ENCODE peak calls at places on chromosomes 12 and 14, in nine cellular contexts. One of them, this sample, is unnamed.

GRCh38 chr14:100862277-100862676 is 36.4 kb downstream of the MEG3 start:
- DNase-seq in heart right ventricle: no peak
- DNase-seq in astrocyte of the spinal cord: no peak
- DNase-seq in testis: no peak
- DNase-seq in astrocyte of the cerebellum: no peak
- DNase-seq in heart left ventricle: peak; percentile 28
- DNase-seq in uterus: no peak
- DNase-seq in bronchial epithelial cell: no peak
- DNase-seq in PC-3: no peak
- DNase-seq in this sample: no peak

GRCh38 chr14:32077081-32078029 is at the start of gene ARHGAP5:
- DNase-seq in bronchial epithelial cell: no peak
- DNase-seq in heart right ventricle: peak; percentile 24
- DNase-seq in PC-3: no peak
- DNase-seq in astrocyte of the spinal cord: peak; percentile 54
- DNase-seq in astrocyte of the cerebellum: no peak
- DNase-seq in testis: peak; percentile 54
- DNase-seq in uterus: peak; percentile 51
- DNase-seq in heart left ventricle: peak; percentile 78
- DNase-seq in this sample: no peak

GRCh38 chr12:66495709-66496108 is 183.2 kb downstream of the GRIP1 start:
- DNase-seq in astrocyte of the cerebellum: no peak
- DNase-seq in heart left ventricle: no peak
- DNase-seq in heart right ventricle: no peak
- DNase-seq in testis: no peak
- DNase-seq in uterus: no peak
- DNase-seq in astrocyte of the spinal cord: no peak
- DNase-seq in bronchial epithelial cell: no peak
- DNase-seq in PC-3: no peak
- DNase-seq in this sample: no peak

GRCh38 chr14:100376751-100377171 is 53.6 kb downstream of the SLC25A47 start:
- DNase-seq in astrocyte of the cerebellum: no peak
- DNase-seq in astrocyte of the spinal cord: no peak
- DNase-seq in heart right ventricle: no peak
- DNase-seq in uterus: no peak
- DNase-seq in heart left ventricle: no peak
- DNase-seq in bronchial epithelial cell: no peak
- DNase-seq in testis: no peak
- DNase-seq in PC-3: peak; percentile 58
- DNase-seq in this sample: no peak

GRCh38 chr14:50023671-50024490 is 92.5 kb downstream of the VCPKMT start:
- DNase-seq in testis: peak; percentile 22
- DNase-seq in astrocyte of the spinal cord: peak; percentile 89
- DNase-seq in astrocyte of the cerebellum: peak; percentile 89
- DNase-seq in uterus: peak; percentile 78
- DNase-seq in heart left ventricle: no peak
- DNase-seq in PC-3: peak; percentile 85
- DNase-seq in bronchial epithelial cell: peak; percentile 75
- DNase-seq in heart right ventricle: no peak
- DNase-seq in this sample: peak; percentile 43

GRCh38 chr12:111788178-111788654 is 21.5 kb downstream of the ALDH2 start:
- DNase-seq in heart left ventricle: no peak
- DNase-seq in heart right ventricle: peak; percentile 43
- DNase-seq in bronchial epithelial cell: no peak
- DNase-seq in testis: peak; percentile 58
- DNase-seq in astrocyte of the cerebellum: no peak
- DNase-seq in PC-3: peak; percentile 42
- DNase-seq in uterus: no peak
- DNase-seq in astrocyte of the spinal cord: no peak
- DNase-seq in this sample: peak; percentile 44

GRCh38 chr14:71117839-71118743 is 210.8 kb downstream of the PCNX1 start:
- DNase-seq in testis: no peak
- DNase-seq in bronchial epithelial cell: peak; percentile 91
- DNase-seq in astrocyte of the cerebellum: no peak
- DNase-seq in heart right ventricle: no peak
- DNase-seq in uterus: no peak
- DNase-seq in PC-3: peak; percentile 95
- DNase-seq in astrocyte of the spinal cord: peak; percentile 66
- DNase-seq in heart left ventricle: no peak
- DNase-seq in this sample: no peak

GRCh38 chr12:102372112-102372511 is 108.3 kb downstream of the IGF1 start:
- DNase-seq in testis: no peak
- DNase-seq in heart right ventricle: no peak
- DNase-seq in astrocyte of the spinal cord: no peak
- DNase-seq in PC-3: no peak
- DNase-seq in bronchial epithelial cell: no peak
- DNase-seq in heart left ventricle: no peak
- DNase-seq in astrocyte of the cerebellum: no peak
- DNase-seq in uterus: no peak
- DNase-seq in this sample: no peak

DNA sequence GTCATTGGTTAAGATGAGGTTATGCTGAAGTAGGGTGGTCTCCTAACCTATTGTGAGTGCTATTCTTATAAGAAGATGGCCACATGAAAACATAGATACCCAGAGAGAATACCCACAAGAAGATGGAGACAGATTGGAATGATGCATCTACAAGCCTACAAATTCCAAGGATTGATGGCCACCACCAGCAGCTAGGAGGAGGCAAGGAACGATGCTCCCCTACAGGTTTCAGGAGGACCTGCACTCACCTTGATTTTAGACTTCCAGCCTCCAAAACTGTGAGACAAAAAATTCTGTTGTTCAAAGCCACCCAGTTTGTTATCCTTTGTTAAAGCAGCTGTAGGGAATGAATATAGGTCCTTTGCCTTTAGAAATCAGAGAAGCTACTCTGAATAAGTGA is 227.4 kb downstream of the NEDD1 start:
- DNase-seq in astrocyte of the spinal cord: no peak
- DNase-seq in heart right ventricle: no peak
- DNase-seq in testis: no peak
- DNase-seq in astrocyte of the cerebellum: no peak
- DNase-seq in bronchial epithelial cell: no peak
- DNase-seq in heart left ventricle: no peak
- DNase-seq in PC-3: no peak
- DNase-seq in uterus: no peak
- DNase-seq in this sample: no peak
- TF ChIP-seq CTCF in astrocyte of the spinal cord: no peak
- TF ChIP-seq CTCF in heart right ventricle: no peak
- TF ChIP-seq CTCF in testis: no peak
- TF ChIP-seq CTCF in astrocyte of the cerebellum: peak; percentile 12
- TF ChIP-seq CTCF in bronchial epithelial cell: no peak
- TF ChIP-seq CTCF in heart left ventricle: no peak
- TF ChIP-seq CTCF in PC-3: peak; percentile 37
- TF ChIP-seq CTCF in uterus: no peak
- TF ChIP-seq CTCF in this sample: no peak

GRCh38 chr12:26133508-26133907 is 8.7 kb upstream of the BHLHE41 start:
- DNase-seq in PC-3: no peak
- DNase-seq in astrocyte of the cerebellum: no peak
- DNase-seq in heart left ventricle: no peak
- DNase-seq in bronchial epithelial cell: peak; percentile 29
- DNase-seq in astrocyte of the spinal cord: no peak
- DNase-seq in heart right ventricle: no peak
- DNase-seq in testis: no peak
- DNase-seq in uterus: no peak
- DNase-seq in this sample: no peak

GRCh38 chr12:26136688-26137087 is 11.9 kb upstream of the BHLHE41 start:
- DNase-seq in astrocyte of the spinal cord: no peak
- DNase-seq in bronchial epithelial cell: no peak
- DNase-seq in testis: no peak
- DNase-seq in uterus: no peak
- DNase-seq in PC-3: no peak
- DNase-seq in heart right ventricle: no peak
- DNase-seq in heart left ventricle: no peak
- DNase-seq in astrocyte of the cerebellum: no peak
- DNase-seq in this sample: no peak

GRCh38 chr12:26135571-26135970 is 10.7 kb upstream of the BHLHE41 start:
- DNase-seq in testis: no peak
- DNase-seq in bronchial epithelial cell: no peak
- DNase-seq in PC-3: no peak
- DNase-seq in heart left ventricle: no peak
- DNase-seq in astrocyte of the cerebellum: peak; percentile 55
- DNase-seq in heart right ventricle: no peak
- DNase-seq in uterus: no peak
- DNase-seq in astrocyte of the spinal cord: no peak
- DNase-seq in this sample: no peak

GRCh38 chr12:26135010-26135420 is 10.2 kb upstream of the BHLHE41 start:
- DNase-seq in astrocyte of the cerebellum: peak; percentile 84
- DNase-seq in testis: peak; percentile 72
- DNase-seq in bronchial epithelial cell: no peak
- DNase-seq in heart left ventricle: no peak
- DNase-seq in heart right ventricle: no peak
- DNase-seq in astrocyte of the spinal cord: peak; percentile 87
- DNase-seq in PC-3: peak; percentile 31
- DNase-seq in uterus: no peak
- DNase-seq in this sample: no peak

DNA sequence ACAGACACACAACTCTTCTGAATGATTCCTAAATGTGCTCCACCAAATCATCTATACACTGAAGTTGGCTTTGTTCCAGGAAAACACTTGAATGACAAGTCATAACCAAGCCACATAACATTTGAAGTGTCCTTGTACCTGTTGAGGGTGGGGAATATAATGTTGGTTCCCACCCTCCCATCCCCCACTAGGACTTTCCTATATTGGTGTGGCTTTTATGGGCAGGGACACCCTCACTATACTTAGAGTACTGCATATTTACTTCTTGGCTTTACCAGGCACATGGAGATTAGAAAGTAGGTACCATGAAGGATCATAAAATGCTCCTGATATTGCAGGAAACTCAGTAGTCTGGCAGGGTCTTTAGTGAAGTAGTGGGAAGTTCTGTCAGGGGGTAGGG is 9.7 kb upstream of the BHLHE41 start:
- DNase-seq in astrocyte of the spinal cord: no peak
- DNase-seq in astrocyte of the cerebellum: no peak
- DNase-seq in heart left ventricle: no peak
- DNase-seq in heart right ventricle: no peak
- DNase-seq in PC-3: no peak
- DNase-seq in testis: no peak
- DNase-seq in uterus: no peak
- DNase-seq in bronchial epithelial cell: no peak
- DNase-seq in this sample: no peak
- H3K4me3 ChIP-seq in astrocyte of the spinal cord: no peak overlapping the region
- H3K4me3 ChIP-seq in astrocyte of the cerebellum: no peak overlapping the region
- H3K4me3 ChIP-seq in heart left ventricle: no peak overlapping the region
- H3K4me3 ChIP-seq in heart right ventricle: no peak overlapping the region
- H3K4me3 ChIP-seq in PC-3: no peak overlapping the region
- H3K4me3 ChIP-seq in testis: no peak overlapping the region
- H3K4me3 ChIP-seq in uterus: no peak overlapping the region
- H3K4me3 ChIP-seq in bronchial epithelial cell: no peak overlapping the region
- H3K4me3 ChIP-seq in this sample: no peak overlapping the region

DNA sequence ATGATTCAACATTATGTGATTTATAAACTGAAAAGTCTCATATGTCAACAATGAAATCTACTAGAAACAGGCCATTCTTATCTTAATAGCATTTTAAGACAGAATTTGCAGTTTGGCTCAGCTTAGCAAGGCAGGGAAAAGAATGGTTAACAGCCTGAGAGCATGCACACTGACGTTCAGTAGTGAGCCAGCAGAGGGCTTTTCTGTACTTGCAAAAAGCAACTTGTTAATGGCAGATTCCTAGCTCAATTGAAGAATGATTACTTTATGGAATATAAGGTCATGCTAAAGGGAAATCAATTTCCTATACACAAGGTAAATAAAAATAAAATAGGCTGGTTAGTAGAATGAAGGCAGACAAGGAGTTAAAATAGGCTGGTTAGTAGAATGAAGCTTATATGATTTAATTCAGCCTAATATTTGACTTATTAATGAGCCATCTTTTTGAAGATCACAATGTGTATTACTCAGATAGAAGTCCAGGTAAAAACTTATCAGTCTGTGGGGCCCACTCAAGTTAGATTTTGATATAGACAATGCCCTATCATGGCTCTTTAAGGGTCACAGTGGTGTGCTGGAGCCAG is 95.9 kb downstream of the OTOGL start:
- DNase-seq in heart right ventricle: peak; percentile 29
- DNase-seq in uterus: no peak
- DNase-seq in bronchial epithelial cell: peak; percentile 60
- DNase-seq in heart left ventricle: no peak
- DNase-seq in PC-3: peak; percentile 71
- DNase-seq in astrocyte of the spinal cord: peak; percentile 74
- DNase-seq in testis: peak; percentile 50
- DNase-seq in astrocyte of the cerebellum: peak; percentile 67
- DNase-seq in this sample: peak; percentile 56
- TF ChIP-seq CTCF in heart right ventricle: peak; percentile 50
- TF ChIP-seq CTCF in uterus: peak; percentile 38
- TF ChIP-seq CTCF in bronchial epithelial cell: peak; percentile 58
- TF ChIP-seq CTCF in heart left ventricle: peak; percentile 44
- TF ChIP-seq CTCF in PC-3: peak; percentile 79
- TF ChIP-seq CTCF in astrocyte of the spinal cord: peak; percentile 85
- TF ChIP-seq CTCF in testis: peak; percentile 59
- TF ChIP-seq CTCF in astrocyte of the cerebellum: peak; percentile 81
- TF ChIP-seq CTCF in this sample: peak; percentile 85

GRCh38 chr14:59333235-59333634 is 131.9 kb downstream of the GPR135 start:
- DNase-seq in astrocyte of the cerebellum: no peak
- DNase-seq in bronchial epithelial cell: no peak
- DNase-seq in testis: no peak
- DNase-seq in astrocyte of the spinal cord: no peak
- DNase-seq in PC-3: no peak
- DNase-seq in heart right ventricle: no peak
- DNase-seq in uterus: no peak
- DNase-seq in heart left ventricle: no peak
- DNase-seq in this sample: no peak

GRCh38 chr14:59331217-59331616 is 134.0 kb downstream of the GPR135 start:
- DNase-seq in bronchial epithelial cell: no peak
- DNase-seq in heart left ventricle: no peak
- DNase-seq in testis: no peak
- DNase-seq in uterus: no peak
- DNase-seq in astrocyte of the cerebellum: no peak
- DNase-seq in astrocyte of the spinal cord: no peak
- DNase-seq in heart right ventricle: no peak
- DNase-seq in PC-3: no peak
- DNase-seq in this sample: no peak

GRCh38 chr14:59332727-59333126 is 132.5 kb downstream of the GPR135 start:
- DNase-seq in astrocyte of the cerebellum: no peak
- DNase-seq in testis: no peak
- DNase-seq in heart right ventricle: peak; percentile 43
- DNase-seq in astrocyte of the spinal cord: peak; percentile 91
- DNase-seq in bronchial epithelial cell: peak; percentile 74
- DNase-seq in uterus: no peak
- DNase-seq in PC-3: peak; percentile 72
- DNase-seq in heart left ventricle: no peak
- DNase-seq in this sample: peak; percentile 70

GRCh38 chr14:59328410-59328809 is 136.8 kb downstream of the GPR135 start:
- DNase-seq in uterus: no peak
- DNase-seq in astrocyte of the cerebellum: no peak
- DNase-seq in astrocyte of the spinal cord: no peak
- DNase-seq in PC-3: peak; percentile 77
- DNase-seq in heart left ventricle: no peak
- DNase-seq in heart right ventricle: no peak
- DNase-seq in bronchial epithelial cell: peak; percentile 81
- DNase-seq in testis: no peak
- DNase-seq in this sample: no peak

DNA sequence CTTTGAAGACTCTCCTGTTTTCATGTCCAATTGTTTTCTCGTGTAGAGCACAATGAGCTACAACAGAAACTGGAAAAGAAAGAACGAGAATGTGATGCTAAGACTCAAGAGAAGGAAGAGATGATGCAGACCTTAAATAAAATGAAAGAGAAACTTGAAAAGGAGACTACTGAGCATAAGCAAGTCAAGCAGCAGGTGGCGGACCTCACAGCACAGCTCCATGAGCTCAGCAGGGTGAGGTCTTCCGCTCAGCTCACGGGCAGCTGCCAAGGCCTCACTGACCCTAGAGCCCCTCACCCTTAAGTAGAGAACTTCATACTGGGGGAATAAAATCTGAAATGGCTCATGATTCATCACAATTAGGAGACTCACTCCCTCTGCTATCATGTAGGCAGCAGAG is 134.7 kb downstream of the GPR135 start:
- DNase-seq in astrocyte of the spinal cord: peak; percentile 61
- DNase-seq in heart left ventricle: no peak
- DNase-seq in astrocyte of the cerebellum: no peak
- DNase-seq in bronchial epithelial cell: no peak
- DNase-seq in PC-3: no peak
- DNase-seq in uterus: no peak
- DNase-seq in testis: no peak
- DNase-seq in heart right ventricle: no peak
- DNase-seq in this sample: no peak
- H3K4me3 ChIP-seq in astrocyte of the spinal cord: no peak overlapping the region
- H3K4me3 ChIP-seq in heart left ventricle: no peak overlapping the region
- H3K4me3 ChIP-seq in astrocyte of the cerebellum: no peak overlapping the region
- H3K4me3 ChIP-seq in bronchial epithelial cell: no peak overlapping the region
- H3K4me3 ChIP-seq in PC-3: no peak overlapping the region
- H3K4me3 ChIP-seq in uterus: no peak overlapping the region
- H3K4me3 ChIP-seq in testis: no peak overlapping the region
- H3K4me3 ChIP-seq in heart right ventricle: no peak overlapping the region
- H3K4me3 ChIP-seq in this sample: no peak overlapping the region

This sample was measured in AG09309.